ENCODE peak calls at places on chromosomes 11 and 22, in five cellular contexts. One of them, this sample, is unnamed.

GRCh38 chr22:30705710-30706651 is 11.3 kb downstream of the OSBP2 start:
- DNase-seq in HepG2: peak; percentile 13
- DNase-seq in SK-N-SH: no peak
- DNase-seq in HCT116: peak; percentile 70
- DNase-seq in GM12878: peak; percentile 72
- DNase-seq in this sample: no peak

GRCh38 chr11:118211006-118211405 is 13.8 kb downstream of the JAML start:
- DNase-seq in GM12878: no peak
- DNase-seq in HCT116: no peak
- DNase-seq in SK-N-SH: no peak
- DNase-seq in HepG2: no peak
- DNase-seq in this sample: no peak

GRCh38 chr22:45218974-45219373 is 21.7 kb downstream of the KIAA0930 start:
- DNase-seq in HCT116: no peak
- DNase-seq in SK-N-SH: peak; percentile 63
- DNase-seq in HepG2: no peak
- DNase-seq in GM12878: peak; percentile 20
- DNase-seq in this sample: no peak

GRCh38 chr22:19957445-19957844 is 15.8 kb upstream of the TXNRD2 start:
- DNase-seq in HepG2: no peak
- DNase-seq in SK-N-SH: peak; percentile 32
- DNase-seq in HCT116: no peak
- DNase-seq in GM12878: no peak
- DNase-seq in this sample: no peak

GRCh38 chr11:20056109-20057054 is 103.9 kb downstream of the DBX1 start:
- DNase-seq in HepG2: no peak
- DNase-seq in SK-N-SH: no peak
- DNase-seq in HCT116: no peak
- DNase-seq in GM12878: no peak
- DNase-seq in this sample: no peak

GRCh38 chr22:19520007-19520406 is 4.2 kb downstream of the CLDN5 start:
- DNase-seq in SK-N-SH: no peak
- DNase-seq in HCT116: no peak
- DNase-seq in GM12878: no peak
- DNase-seq in HepG2: no peak
- DNase-seq in this sample: no peak

GRCh38 chr11:104333977-104334376 is 170.0 kb upstream of the PDGFD start:
- DNase-seq in SK-N-SH: no peak
- DNase-seq in HCT116: peak; percentile 7
- DNase-seq in GM12878: no peak
- DNase-seq in HepG2: peak; percentile 7
- DNase-seq in this sample: no peak

GRCh38 chr11:2842876-2843275 is 42.7 kb downstream of the CDKN1C start:
- DNase-seq in SK-N-SH: no peak
- DNase-seq in HCT116: no peak
- DNase-seq in HepG2: no peak
- DNase-seq in GM12878: no peak
- DNase-seq in this sample: no peak

GRCh38 chr11:2207773-2208621 is 36.4 kb upstream of the TH start:
- DNase-seq in SK-N-SH: peak; percentile 45
- DNase-seq in HCT116: no peak
- DNase-seq in HepG2: no peak
- DNase-seq in GM12878: no peak
- DNase-seq in this sample: no peak

GRCh38 chr22:50008151-50009040 is 4.2 kb downstream of the IL17REL start:
- DNase-seq in GM12878: no peak
- DNase-seq in SK-N-SH: peak; percentile 20
- DNase-seq in HepG2: no peak
- DNase-seq in HCT116: no peak
- DNase-seq in this sample: no peak

GRCh38 chr22:19287889-19288288 is 3.6 kb downstream of the CLTCL1 start:
- DNase-seq in HepG2: no peak
- DNase-seq in HCT116: no peak
- DNase-seq in GM12878: no peak
- DNase-seq in SK-N-SH: no peak
- DNase-seq in this sample: no peak

GRCh38 chr22:26892401-26893033 is 235.1 kb downstream of the MIAT start:
- DNase-seq in HCT116: no peak
- DNase-seq in HepG2: no peak
- DNase-seq in SK-N-SH: no peak
- DNase-seq in GM12878: no peak
- DNase-seq in this sample: no peak

GRCh38 chr11:108854366-108854765 is 189.5 kb downstream of the DDX10 start:
- DNase-seq in SK-N-SH: no peak
- DNase-seq in HepG2: no peak
- DNase-seq in GM12878: peak; percentile 51
- DNase-seq in HCT116: no peak
- DNase-seq in this sample: no peak

GRCh38 chr11:111359223-111360149 is 19.6 kb downstream of the POU2AF1 start:
- DNase-seq in GM12878: no peak
- DNase-seq in HCT116: no peak
- DNase-seq in SK-N-SH: no peak
- DNase-seq in HepG2: peak; percentile 74
- DNase-seq in this sample: no peak

GRCh38 chr11:15361316-15361715 is 246.6 kb downstream of the INSC start:
- DNase-seq in GM12878: no peak
- DNase-seq in SK-N-SH: no peak
- DNase-seq in HepG2: no peak
- DNase-seq in HCT116: no peak
- DNase-seq in this sample: no peak

GRCh38 chr22:38733329-38734202 is 22.2 kb downstream of the SUN2 start:
- DNase-seq in HCT116: no peak
- DNase-seq in SK-N-SH: peak; percentile 74
- DNase-seq in HepG2: peak; percentile 16
- DNase-seq in GM12878: no peak
- DNase-seq in this sample: no peak

GRCh38 chr22:28949788-28950187 is 66.4 kb downstream of the ZNRF3 start:
- DNase-seq in HCT116: no peak
- DNase-seq in GM12878: no peak
- DNase-seq in SK-N-SH: no peak
- DNase-seq in HepG2: no peak
- DNase-seq in this sample: no peak

GRCh38 chr22:37267128-37267587 is 15.2 kb upstream of the CYTH4 start:
- DNase-seq in SK-N-SH: peak; percentile 91
- DNase-seq in HepG2: no peak
- DNase-seq in HCT116: no peak
- DNase-seq in GM12878: no peak
- DNase-seq in this sample: no peak

GRCh38 chr22:22085702-22086500 is 103.3 kb upstream of the TOP3B start:
- DNase-seq in GM12878: no peak
- DNase-seq in HepG2: no peak
- DNase-seq in HCT116: peak; percentile 15
- DNase-seq in SK-N-SH: peak; percentile 44
- DNase-seq in this sample: no peak

GRCh38 chr11:108253176-108253575 is 30.3 kb downstream of the ATM start:
- DNase-seq in HepG2: no peak
- DNase-seq in GM12878: no peak
- DNase-seq in SK-N-SH: no peak
- DNase-seq in HCT116: no peak
- DNase-seq in this sample: no peak

GRCh38 chr22:26406118-26406517 is 22.9 kb upstream of the ASPHD2 start:
- DNase-seq in HCT116: no peak
- DNase-seq in HepG2: no peak
- DNase-seq in SK-N-SH: no peak
- DNase-seq in GM12878: no peak
- DNase-seq in this sample: no peak

GRCh38 chr11:32723332-32723731 is 71.1 kb downstream of the CCDC73 start:
- DNase-seq in SK-N-SH: no peak
- DNase-seq in HepG2: no peak
- DNase-seq in GM12878: no peak
- DNase-seq in HCT116: no peak
- DNase-seq in this sample: no peak

GRCh38 chr11:104731890-104732289 is 166.4 kb downstream of the CASP12 start:
- DNase-seq in HepG2: no peak
- DNase-seq in GM12878: no peak
- DNase-seq in SK-N-SH: no peak
- DNase-seq in HCT116: no peak
- DNase-seq in this sample: no peak

GRCh38 chr11:19952101-19952605 is 208.1 kb downstream of the DBX1 start:
- DNase-seq in GM12878: no peak
- DNase-seq in HCT116: no peak
- DNase-seq in HepG2: peak; percentile 92
- DNase-seq in SK-N-SH: peak; percentile 56
- DNase-seq in this sample: no peak

GRCh38 chr11:64241430-64242153 is 697 bp downstream of the FKBP2 start:
- DNase-seq in SK-N-SH: peak; percentile 95
- DNase-seq in HepG2: peak; percentile 95
- DNase-seq in HCT116: peak; percentile 98
- DNase-seq in GM12878: no peak
- DNase-seq in this sample: peak; percentile 80

GRCh38 chr11:70192666-70193410 is 10.3 kb upstream of the FADD start:
- DNase-seq in HCT116: no peak
- DNase-seq in SK-N-SH: no peak
- DNase-seq in GM12878: no peak
- DNase-seq in HepG2: no peak
- DNase-seq in this sample: no peak

GRCh38 chr22:24592144-24592845 is 578 bp downstream of the LRRC75B start:
- DNase-seq in GM12878: no peak
- DNase-seq in HCT116: no peak
- DNase-seq in SK-N-SH: no peak
- DNase-seq in HepG2: no peak
- DNase-seq in this sample: no peak

DNA sequence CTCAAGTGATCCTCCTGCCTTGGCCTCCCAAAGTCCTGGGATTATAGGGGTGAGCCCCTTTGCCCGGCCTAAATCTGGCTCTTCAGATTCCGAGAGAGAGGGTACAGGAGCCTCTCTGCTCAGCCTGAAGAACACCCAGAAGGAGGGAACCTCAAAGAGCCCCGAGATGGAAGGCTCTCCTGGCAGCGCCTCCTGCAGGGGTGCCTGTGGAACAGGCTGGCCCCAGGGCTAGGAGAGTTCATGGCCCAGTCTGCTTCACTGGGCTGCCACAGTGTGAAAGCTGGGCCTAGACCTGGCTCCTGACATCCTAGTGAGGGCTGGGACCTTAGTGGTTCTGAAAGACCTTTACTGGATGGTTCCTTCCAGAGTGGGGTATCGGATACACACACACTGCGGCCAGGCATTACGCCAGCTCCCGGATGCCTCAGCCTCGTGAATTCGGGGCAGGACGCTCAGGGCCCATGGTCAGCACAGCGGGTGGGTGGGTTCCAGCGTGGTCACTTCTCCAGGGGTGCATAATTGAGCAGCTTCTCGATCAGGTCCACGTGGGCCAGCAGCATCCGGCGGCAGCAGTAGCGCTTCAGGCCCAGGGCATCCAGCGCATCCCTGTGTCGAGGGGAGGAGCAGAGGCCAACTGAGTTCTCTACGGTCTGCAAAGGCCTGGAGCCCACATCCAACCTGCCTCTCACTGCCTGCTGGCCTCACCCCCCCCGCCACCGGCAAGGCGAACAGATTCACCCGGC is 2.3 kb downstream of the POLR2L start:
- DNase-seq in HepG2: no peak
- DNase-seq in HCT116: no peak
- DNase-seq in SK-N-SH: peak; percentile 56
- DNase-seq in GM12878: no peak
- DNase-seq in this sample: no peak
- H3K4me3 ChIP-seq in HepG2: no peak overlapping the region
- H3K4me3 ChIP-seq in HCT116: peak overlapping the region; percentile 98
- H3K4me3 ChIP-seq in SK-N-SH: no peak overlapping the region
- H3K4me3 ChIP-seq in GM12878: no peak overlapping the region
- H3K4me3 ChIP-seq in this sample: peak overlapping the region; percentile 85

GRCh38 chr11:66101055-66101454 is 31.0 kb downstream of the PACS1 start:
- DNase-seq in HCT116: no peak
- DNase-seq in HepG2: no peak
- DNase-seq in SK-N-SH: no peak
- DNase-seq in GM12878: no peak
- DNase-seq in this sample: no peak

GRCh38 chr11:66104057-66104638 is 34.1 kb downstream of the PACS1 start:
- DNase-seq in GM12878: no peak
- DNase-seq in SK-N-SH: no peak
- DNase-seq in HepG2: no peak
- DNase-seq in HCT116: no peak
- DNase-seq in this sample: no peak

GRCh38 chr11:66100272-66101037 is 30.4 kb downstream of the PACS1 start:
- DNase-seq in HCT116: no peak
- DNase-seq in HepG2: no peak
- DNase-seq in GM12878: no peak
- DNase-seq in SK-N-SH: peak; percentile 32
- DNase-seq in this sample: no peak
- TF ChIP-seq SIN3A in HCT116: no peak
- TF ChIP-seq SIN3A in HepG2: no peak
- TF ChIP-seq SIN3A in GM12878: peak; percentile 39
- TF ChIP-seq SIN3A in SK-N-SH: no peak
- TF ChIP-seq SIN3A in this sample: no peak

DNA sequence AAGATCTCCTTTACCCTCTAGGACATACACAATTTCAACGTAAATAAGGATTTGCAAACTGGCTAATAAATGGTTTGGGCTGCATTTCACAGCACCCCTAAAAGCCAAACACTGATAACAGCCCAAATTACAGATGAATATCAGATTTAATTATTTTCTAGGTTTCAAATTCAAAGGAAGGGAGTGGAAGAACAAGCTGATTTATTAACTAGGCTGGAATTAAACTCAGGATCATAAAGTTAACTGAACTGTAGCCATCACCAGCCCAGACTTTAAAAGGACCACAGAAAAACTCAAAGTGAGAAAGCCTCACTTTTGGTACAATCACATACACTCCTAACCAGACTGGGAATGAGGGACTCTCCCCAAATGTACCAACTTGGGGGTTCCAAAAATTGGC is 43.7 kb downstream of the SYTL2 start:
- DNase-seq in HepG2: no peak
- DNase-seq in GM12878: no peak
- DNase-seq in HCT116: no peak
- DNase-seq in SK-N-SH: no peak
- DNase-seq in this sample: no peak
- TF ChIP-seq REST in HepG2: no peak
- TF ChIP-seq REST in GM12878: no peak
- TF ChIP-seq REST in HCT116: no peak
- TF ChIP-seq REST in SK-N-SH: no peak
- TF ChIP-seq REST in this sample: no peak

DNA sequence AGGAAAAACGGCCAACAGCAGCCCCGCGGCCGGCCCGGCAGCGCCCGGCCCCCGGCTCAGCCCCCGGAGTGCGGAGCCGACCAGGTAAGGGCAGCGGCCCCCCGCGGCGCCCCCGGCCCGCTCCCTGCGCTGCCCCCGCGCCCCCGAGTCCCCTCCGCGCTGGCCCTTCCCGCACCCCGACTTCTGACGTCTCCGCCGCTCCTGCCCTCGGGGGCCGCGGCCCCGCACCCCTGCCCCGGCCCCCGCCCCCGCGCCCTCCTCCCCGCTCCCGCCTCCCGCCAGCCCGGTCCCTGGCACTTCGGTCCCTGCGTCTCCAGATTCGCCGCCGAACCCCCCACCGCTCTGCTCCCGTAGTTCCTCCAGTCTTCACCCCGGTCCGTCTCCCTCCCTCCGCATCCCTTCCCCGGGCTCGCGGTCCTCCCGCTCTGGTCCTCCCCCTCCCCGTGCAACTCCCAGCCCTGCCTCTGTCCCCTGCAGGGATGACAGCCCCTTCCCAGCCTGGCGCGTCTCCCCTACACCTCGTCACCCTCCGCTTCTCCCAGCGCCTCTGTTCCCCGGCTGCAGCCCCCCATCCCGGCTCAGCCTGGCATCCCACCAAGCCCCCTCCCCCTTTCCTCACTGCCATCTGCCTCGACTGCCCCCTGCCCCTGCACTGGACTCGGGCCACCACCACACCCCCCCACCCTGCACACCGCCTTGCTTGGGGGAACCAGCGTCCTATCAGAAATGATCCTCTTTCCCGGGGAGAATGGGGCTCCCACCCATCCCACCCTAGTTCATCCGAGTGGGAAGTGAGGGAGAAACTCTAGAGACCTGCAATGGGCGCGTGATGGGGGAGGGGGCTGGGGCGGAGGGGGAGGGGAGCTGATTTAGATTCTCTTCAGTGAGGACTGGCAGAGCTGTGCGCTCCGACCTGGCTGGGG is 517 bp downstream of the GRIK4 start:
- DNase-seq in HCT116: no peak
- DNase-seq in HepG2: no peak
- DNase-seq in GM12878: no peak
- DNase-seq in SK-N-SH: peak; percentile 76
- DNase-seq in this sample: no peak
- H3K4me3 ChIP-seq in HCT116: no peak overlapping the region
- H3K4me3 ChIP-seq in HepG2: no peak overlapping the region
- H3K4me3 ChIP-seq in GM12878: peak overlapping the region; percentile 16
- H3K4me3 ChIP-seq in SK-N-SH: peak overlapping the region; percentile 54
- H3K4me3 ChIP-seq in this sample: peak overlapping the region; percentile 27

This sample was measured in Panc1.